ENCODE peak calls at places on chromosomes 5 and 9, in ten cellular contexts. R, S, D, U, N, V, A, F, O and X are unnamed samples.

GRCh38 chr9:93898026-93898425 is 57.1 kb downstream of the BARX1 start:
- DNase-seq in N (no peak), V (no peak), A (no peak), F (no peak), D (no peak), O (no peak), R (no peak), S (no peak), U (no peak), X (no peak)

GRCh38 chr5:6387970-6388369 is 9.6 kb upstream of the MED10 start:
- DNase-seq in S (no peak), R (no peak), F (no peak), V (no peak), A (no peak), U (no peak), D (no peak), N (no peak), O (no peak), X (no peak)

GRCh38 chr5:34007116-34007674 is 655 bp downstream of the AMACR start:
- DNase-seq in F (no peak), A (peak; percentile 26), O (no peak), D (no peak), S (no peak), V (no peak), N (peak; percentile 32), R (no peak), U (no peak), X (no peak)

GRCh38 chr9:12719431-12719830 is 26.2 kb downstream of the TYRP1 start:
- DNase-seq in D (peak; percentile 70), F (no peak), U (peak; percentile 58), S (no peak), V (no peak), N (no peak), R (no peak), O (no peak), A (no peak), X (no peak)

GRCh38 chr5:74286734-74287705 is 353.5 kb downstream of the ENC1 start:
- DNase-seq in S (no peak), D (no peak), R (no peak), F (no peak), A (no peak), V (no peak), U (no peak), N (no peak), O (no peak), X (no peak)

GRCh38 chr5:140113180-140113698 is 670 bp upstream of the PURA start:
- DNase-seq in U (no peak), F (no peak), A (no peak), S (no peak), O (no peak), D (peak; percentile 9), N (peak; percentile 34), V (no peak), R (peak; percentile 15), X (no peak)

GRCh38 chr9:79277916-79278447 is 293.8 kb upstream of the TLE4 start:
- DNase-seq in V (no peak), A (no peak), F (no peak), N (no peak), R (no peak), D (no peak), S (no peak), U (peak; percentile 24), O (no peak), X (no peak)

GRCh38 chr5:86880785-86881492 is 263.2 kb downstream of the COX7C start:
- DNase-seq in D (peak; percentile 91), V (peak; percentile 55), N (peak; percentile 66), A (no peak), R (peak; percentile 1), O (peak; percentile 77), U (peak; percentile 86), F (peak; percentile 13), S (peak; percentile 60), X (peak; percentile 37)

GRCh38 chr9:109424618-109425017 is 73.5 kb downstream of the PTPN3 start:
- DNase-seq in S (no peak), F (no peak), D (no peak), O (no peak), A (no peak), V (no peak), N (no peak), R (no peak), U (no peak), X (no peak)

GRCh38 chr9:109421034-109421700 is 76.9 kb downstream of the PTPN3 start:
- DNase-seq in F (no peak), A (no peak), V (no peak), D (no peak), U (no peak), N (no peak), R (no peak), S (no peak), O (no peak), X (no peak)

GRCh38 chr9:109419531-109419930 is 78.6 kb downstream of the PTPN3 start:
- DNase-seq in D (no peak), A (no peak), O (no peak), V (no peak), N (no peak), R (no peak), S (no peak), U (no peak), F (no peak), X (no peak)

GRCh38 chr9:109423877-109424276 is 74.2 kb downstream of the PTPN3 start:
- DNase-seq in N (no peak), U (no peak), S (no peak), F (no peak), A (no peak), R (no peak), D (no peak), O (no peak), V (no peak), X (no peak)

GRCh38 chr9:109422641-109423040 is 75.5 kb downstream of the PTPN3 start:
- DNase-seq in O (no peak), R (no peak), A (no peak), V (no peak), D (no peak), F (peak; percentile 86), U (no peak), S (no peak), N (no peak), X (no peak)
- H3K27me3 ChIP-seq in O (no peaks in the 10 kb centered on the region), R (no peaks in the 10 kb centered on the region), A (no peaks in the 10 kb centered on the region), V (no peaks in the 10 kb centered on the region), D (no peaks in the 10 kb centered on the region), F (no peaks in the 10 kb centered on the region), U (no peaks in the 10 kb centered on the region), S (no peaks in the 10 kb centered on the region), N (no peaks in the 10 kb centered on the region), X (no peaks in the 10 kb centered on the region)

GRCh38 chr9:37002036-37002412 is 32.0 kb downstream of the PAX5 start:
- DNase-seq in A (no peak), U (no peak), R (no peak), N (no peak), F (no peak), V (no peak), O (no peak), S (no peak), D (no peak), X (no peak)

GRCh38 chr9:37001461-37001860 is 32.6 kb downstream of the PAX5 start:
- DNase-seq in R (no peak), O (no peak), D (no peak), S (no peak), A (no peak), N (no peak), V (no peak), F (no peak), U (no peak), X (no peak)

GRCh38 chr9:37002413-37003217 is 31.5 kb downstream of the PAX5 start:
- DNase-seq in U (no peak), F (no peak), D (no peak), O (no peak), N (no peak), A (no peak), V (no peak), S (no peak), R (no peak), X (no peak)

GRCh38 chr9:36997414-36997813 is 36.7 kb downstream of the PAX5 start:
- DNase-seq in U (peak; percentile 42), D (no peak), A (no peak), F (no peak), S (no peak), O (no peak), V (no peak), N (no peak), R (no peak), X (no peak)

DNA sequence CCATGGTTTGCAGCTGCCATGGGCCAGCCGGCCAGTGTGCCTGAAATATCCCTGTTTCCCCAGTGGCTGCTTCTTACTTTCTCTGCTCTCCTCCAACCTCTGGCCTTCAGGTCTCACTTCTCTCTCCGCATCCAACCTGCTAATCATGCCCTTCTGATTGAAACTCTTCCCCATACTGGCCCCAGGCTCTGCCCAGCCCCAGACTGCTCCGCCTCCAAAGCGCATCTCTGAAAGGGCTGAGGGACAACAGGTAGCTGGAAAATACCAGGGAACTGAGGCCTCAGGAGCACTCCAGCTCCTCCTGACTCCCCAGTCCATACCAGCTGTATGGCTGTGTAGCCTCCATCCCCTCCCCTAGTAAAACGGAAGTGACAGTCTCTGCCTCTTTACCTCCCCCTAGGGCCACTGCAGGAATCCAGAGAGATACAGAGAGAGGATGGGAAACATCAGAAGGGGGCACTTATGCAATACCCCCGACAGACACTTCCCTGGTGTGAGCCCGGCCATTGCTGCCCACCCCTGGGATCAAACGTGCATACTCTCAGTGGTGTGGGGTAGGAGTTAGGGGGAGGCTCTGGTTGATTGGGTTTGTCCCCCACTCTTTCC is 34.2 kb downstream of the PAX5 start:
- DNase-seq in V (no peak), R (no peak), N (no peak), F (no peak), S (no peak), A (no peak), O (no peak), U (no peak), D (no peak), X (no peak)
- H3K27me3 ChIP-seq in V (peaks cover 2% of the 10 kb centered on the region), R (no peaks in the 10 kb centered on the region), N (peaks cover 32% of the 10 kb centered on the region), F (peaks cover 16% of the 10 kb centered on the region), S (peaks cover 50% of the 10 kb centered on the region), A (no peaks in the 10 kb centered on the region), O (peaks cover 26% of the 10 kb centered on the region), U (peaks cover 23% of the 10 kb centered on the region), D (peaks cover 95% of the 10 kb centered on the region), X (peaks cover 61% of the 10 kb centered on the region)

DNA sequence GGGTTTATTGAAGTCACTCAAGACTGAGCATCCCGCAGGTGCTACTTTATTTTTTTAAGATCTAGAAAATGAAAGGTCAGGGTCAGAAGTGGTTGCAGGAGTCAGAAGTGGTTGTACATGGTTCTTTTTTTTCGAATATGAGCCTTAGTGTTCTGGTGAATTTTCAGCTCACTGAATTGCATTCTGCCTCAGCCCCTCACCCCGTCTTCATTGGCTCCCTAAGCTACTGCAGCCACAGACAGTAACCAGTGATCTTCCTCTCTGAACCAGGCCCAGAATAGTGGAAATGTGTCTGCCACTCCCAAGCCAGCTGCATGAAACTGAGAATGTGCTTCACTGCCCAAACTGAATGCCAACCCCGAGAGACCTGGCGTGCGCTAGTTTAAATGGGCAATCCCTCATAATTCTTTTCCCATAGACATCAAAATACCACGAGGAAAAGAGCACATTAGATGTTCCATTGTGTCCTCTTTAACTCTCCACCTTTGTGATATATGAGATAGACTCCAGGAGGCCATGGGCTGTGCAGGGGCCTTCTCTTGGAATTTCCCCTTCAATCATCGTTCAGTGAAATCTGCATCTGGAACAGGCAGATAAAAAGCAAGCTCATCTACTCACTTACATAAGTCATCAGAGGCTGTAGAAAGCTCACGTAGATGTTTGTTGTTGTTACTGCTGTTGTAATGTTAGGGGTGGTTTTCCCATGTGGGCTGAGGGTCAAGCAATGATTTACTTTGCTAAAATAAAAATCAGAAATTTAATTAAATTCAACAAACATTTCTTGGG is 320.3 kb downstream of the NFIB start:
- DNase-seq in A (no peak), S (no peak), R (no peak), V (no peak), N (no peak), D (no peak), U (no peak), O (no peak), F (no peak), X (no peak)
- H3K27me3 ChIP-seq in A (no peaks in the 10 kb centered on the region), S (no peaks in the 10 kb centered on the region), R (no peaks in the 10 kb centered on the region), V (no peaks in the 10 kb centered on the region), N (no peaks in the 10 kb centered on the region), D (no peaks in the 10 kb centered on the region), U (no peaks in the 10 kb centered on the region), O (no peaks in the 10 kb centered on the region), F (no peaks in the 10 kb centered on the region), X (no peaks in the 10 kb centered on the region)

GRCh38 chr9:89613912-89614311 is 9.1 kb downstream of the GADD45G start:
- DNase-seq in N (no peak), S (no peak), F (no peak), A (no peak), R (no peak), O (no peak), V (no peak), D (no peak), U (no peak), X (no peak)
- H3K27me3 ChIP-seq in N (no peaks in the 10 kb centered on the region), S (no peaks in the 10 kb centered on the region), F (no peaks in the 10 kb centered on the region), A (no peaks in the 10 kb centered on the region), R (no peaks in the 10 kb centered on the region), O (no peaks in the 10 kb centered on the region), V (no peaks in the 10 kb centered on the region), D (peaks cover 55% of the 10 kb centered on the region), U (no peaks in the 10 kb centered on the region), X (peaks cover 9% of the 10 kb centered on the region)